ENCODE peak calls at places on chromosomes 12 and 14, in eight cellular contexts. Y is NB4, X is choroid plexus epithelial cell, Q is lung, P is brain microvascular endothelial cell, G is HFF-Myc, S is suprapubic skin, L is right atrium auricular region. J is an unnamed sample.

GRCh38 chr12:72269491-72269890 is 2.7 kb upstream of the TRHDE start:
- DNase-seq in Y (no peak), X (no peak), Q (no peak), P (no peak), G (no peak), S (no peak), L (no peak), J (no peak)

GRCh38 chr12:94266796-94267529 is 118.6 kb downstream of the PLXNC1 start:
- DNase-seq in Y (peak; percentile 59), X (peak; percentile 57), Q (no peak), P (no peak), G (peak; percentile 70), S (peak; percentile 75), L (no peak), J (no peak)

GRCh38 chr12:12704593-12705230 is 8.7 kb upstream of the GPR19 start:
- DNase-seq in Y (peak; percentile 86), X (peak; percentile 98), Q (no peak), P (peak; percentile 81), G (peak; percentile 84), S (no peak), L (no peak), J (peak; percentile 69)

GRCh38 chr14:60090864-60091519 is 731 bp upstream of the PCNX4 start:
- DNase-seq in Y (peak; percentile 61), X (peak; percentile 90), Q (peak; percentile 66), P (peak; percentile 49), G (peak; percentile 35), S (no peak), L (no peak), J (no peak)

GRCh38 chr14:57293851-57294837 is 25.4 kb downstream of the AP5M1 start:
- DNase-seq in Y (no peak), X (peak; percentile 54), Q (no peak), P (no peak), G (no peak), S (no peak), L (no peak), J (no peak)

GRCh38 chr14:93892923-93893549 is 34.1 kb upstream of the FAM181A start:
- DNase-seq in Y (peak; percentile 58), X (peak; percentile 71), Q (peak; percentile 71), P (peak; percentile 64), G (no peak), S (peak; percentile 89), L (peak; percentile 88), J (peak; percentile 9)

GRCh38 chr14:20332386-20332945 is 613 bp downstream of the CCNB1IP1 start:
- DNase-seq in Y (no peak), X (peak; percentile 19), Q (no peak), P (no peak), G (no peak), S (no peak), L (no peak), J (no peak)

GRCh38 chr12:42779186-42779859 is 189.8 kb upstream of the PRICKLE1 start:
- DNase-seq in Y (peak; percentile 70), X (peak; percentile 74), Q (peak; percentile 29), P (no peak), G (no peak), S (no peak), L (no peak), J (no peak)

GRCh38 chr14:90675399-90675798 is 140.8 kb downstream of the TTC7B start:
- DNase-seq in Y (peak; percentile 43), X (no peak), Q (no peak), P (peak; percentile 25), G (no peak), S (no peak), L (no peak), J (no peak)

GRCh38 chr14:73168274-73168673 is 32.0 kb downstream of the PSEN1 start:
- DNase-seq in Y (no peak), X (no peak), Q (no peak), P (no peak), G (no peak), S (no peak), L (no peak), J (no peak)

GRCh38 chr14:51014625-51015024 is 70.3 kb upstream of the PYGL start:
- DNase-seq in Y (no peak), X (no peak), Q (no peak), P (no peak), G (no peak), S (no peak), L (no peak), J (no peak)

GRCh38 chr14:32998433-32998832 is 59.8 kb downstream of the NPAS3 start:
- DNase-seq in Y (no peak), X (peak; percentile 63), Q (no peak), P (peak; percentile 16), G (peak; percentile 20), S (no peak), L (no peak), J (no peak)

GRCh38 chr12:2268478-2269286 is 215.9 kb downstream of the CACNA1C start:
- DNase-seq in Y (no peak), X (peak; percentile 76), Q (no peak), P (peak; percentile 79), G (no peak), S (no peak), L (no peak), J (peak; percentile 59)

GRCh38 chr14:88775532-88775931 is 17.2 kb downstream of the EML5 start:
- DNase-seq in Y (no peak), X (no peak), Q (no peak), P (no peak), G (no peak), S (no peak), L (no peak), J (peak; percentile 83)

GRCh38 chr14:90664911-90665695 is 151.1 kb downstream of the TTC7B start:
- DNase-seq in Y (no peak), X (no peak), Q (no peak), P (no peak), G (no peak), S (no peak), L (no peak), J (no peak)

DNA sequence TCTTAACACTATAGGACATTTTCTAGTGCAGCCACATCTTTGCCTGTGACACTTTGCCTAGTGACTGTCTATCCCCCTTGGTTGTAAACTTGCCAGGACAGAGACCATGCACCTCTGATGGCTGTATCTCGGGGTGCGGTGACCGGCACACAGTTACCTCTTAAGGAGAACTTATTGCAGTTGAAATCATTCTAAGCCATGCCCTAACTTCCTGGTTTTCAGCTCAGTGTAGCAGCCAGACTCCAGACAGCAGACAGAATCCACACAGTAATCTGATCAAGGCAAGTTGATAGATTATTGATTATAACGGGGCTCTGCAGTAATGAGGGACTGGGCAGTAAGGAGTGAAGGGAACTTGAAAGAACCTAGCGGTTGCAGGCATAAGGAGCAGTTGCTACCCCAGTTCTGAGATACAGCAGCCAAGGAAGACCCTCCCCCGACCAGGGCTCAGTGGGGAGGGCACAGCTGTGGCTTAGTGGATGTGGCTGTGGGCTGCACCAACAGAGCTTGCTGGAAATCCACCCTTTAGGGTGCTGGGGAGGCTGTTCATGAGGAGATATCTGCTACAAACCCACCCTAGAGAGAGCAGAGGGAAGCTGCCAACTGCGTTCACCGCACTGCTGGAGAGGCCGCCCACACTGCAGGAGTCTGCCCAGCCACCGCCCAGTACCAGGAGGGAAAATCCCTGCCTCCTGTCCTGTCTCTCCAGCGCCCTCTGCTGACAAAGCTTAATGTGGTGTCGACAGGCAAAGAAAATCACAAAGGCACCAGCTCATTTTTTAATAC is 58.2 kb upstream of the BEGAIN start:
- DNase-seq in Y (peak; percentile 92), X (peak; percentile 91), Q (peak; percentile 89), P (peak; percentile 79), G (peak; percentile 64), S (no peak), L (peak; percentile 86), J (peak; percentile 40)
- H3K4me3 ChIP-seq in Y (peak overlapping the region; percentile 19), X (no peak overlapping the region), Q (no peak overlapping the region), P (no peak overlapping the region), G (no peak overlapping the region), S (no peak overlapping the region), L (no peak overlapping the region), J (no peak overlapping the region)

GRCh38 chr14:106491851-106492250 is 965.5 kb downstream of the TMEM121 start:
- DNase-seq in Y (peak; percentile 7), X (peak; percentile 2), Q (no peak), P (no peak), G (no peak), S (no peak), L (no peak), J (no peak)
- TF ChIP-seq CTCF in Y (peak; percentile 45), X (peak; percentile 34), Q (no peak), P (peak; percentile 41), G (peak; percentile 34), S (no peak), L (no peak), J (peak; percentile 30)

GRCh38 chr12:91172051-91172450 is 10.6 kb downstream of the DCN start:
- DNase-seq in Y (no peak), X (peak; percentile 51), Q (no peak), P (no peak), G (no peak), S (no peak), L (no peak), J (no peak)
- H3K4me3 ChIP-seq in Y (no peak overlapping the region), X (no peak overlapping the region), Q (no peak overlapping the region), P (no peak overlapping the region), G (no peak overlapping the region), S (peak overlapping the region; percentile 43), L (no peak overlapping the region), J (no peak overlapping the region)

GRCh38 chr12:49954863-49955830 is 4.6 kb downstream of the AQP2 start:
- DNase-seq in Y (no peak), X (no peak), Q (no peak), P (no peak), G (no peak), S (no peak), L (no peak), J (no peak)

GRCh38 chr12:49952396-49953055 is 2.0 kb downstream of the AQP2 start:
- DNase-seq in Y (peak; percentile 62), X (no peak), Q (no peak), P (no peak), G (no peak), S (no peak), L (no peak), J (no peak)

GRCh38 chr12:49953146-49953545 is 2.6 kb downstream of the AQP2 start:
- DNase-seq in Y (no peak), X (no peak), Q (no peak), P (no peak), G (no peak), S (no peak), L (no peak), J (no peak)

GRCh38 chr12:49955899-49956662 is 5.5 kb downstream of the AQP2 start:
- DNase-seq in Y (peak; percentile 46), X (no peak), Q (no peak), P (no peak), G (no peak), S (no peak), L (no peak), J (no peak)

DNA sequence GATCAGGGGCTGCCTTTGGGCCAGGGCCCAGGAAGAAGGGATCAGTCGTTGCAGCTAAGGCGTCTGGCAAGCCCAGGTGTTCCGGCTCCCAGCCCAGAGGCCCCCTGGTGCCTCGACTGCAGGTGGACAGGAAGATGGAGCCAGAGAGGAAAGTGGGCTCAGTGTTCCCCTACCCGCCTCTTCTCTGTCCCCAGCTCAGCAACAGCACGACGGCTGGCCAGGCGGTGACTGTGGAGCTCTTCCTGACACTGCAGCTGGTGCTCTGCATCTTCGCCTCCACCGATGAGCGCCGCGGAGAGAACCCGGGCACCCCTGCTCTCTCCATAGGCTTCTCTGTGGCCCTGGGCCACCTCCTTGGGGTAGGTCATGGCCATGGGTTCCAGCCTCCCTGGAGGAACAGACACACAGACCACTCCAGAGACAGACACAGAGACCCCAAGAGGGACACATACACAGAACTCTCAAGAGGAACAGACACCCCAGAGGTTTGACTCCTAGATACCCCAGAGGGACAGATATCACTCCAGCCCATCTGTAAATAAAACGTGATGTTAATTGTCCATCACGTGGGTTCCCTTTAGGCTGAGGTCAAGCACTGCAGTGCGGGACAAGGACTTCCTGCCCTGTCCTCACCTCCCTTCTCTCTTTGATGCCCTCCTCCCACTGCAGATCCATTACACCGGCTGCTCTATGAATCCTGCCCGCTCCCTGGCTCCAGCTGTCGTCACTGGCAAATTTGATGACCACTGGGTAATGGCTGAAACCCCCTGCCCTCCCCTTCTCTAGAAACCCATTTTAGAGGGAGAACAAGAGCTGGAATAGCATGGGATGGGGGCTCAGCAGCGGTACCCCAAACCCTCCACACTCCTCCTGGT is 3.7 kb downstream of the AQP2 start:
- DNase-seq in Y (no peak), X (no peak), Q (no peak), P (no peak), G (no peak), S (no peak), L (no peak), J (no peak)
- TF ChIP-seq CTCF in Y (no peak), X (no peak), Q (no peak), P (no peak), G (no peak), S (no peak), L (no peak), J (no peak)